ENCODE peak calls at places on chromosomes 12 and 14, in five cellular contexts. B, A, M, F and S are unnamed samples.

GRCh38 chr14:100383727-100384158 is 60.6 kb downstream of the SLC25A47 start:
- DNase-seq in F (peak), M (peak), B (peak), A (no peak), S (peak)

GRCh38 chr12:102118874-102119273 is 1.0 kb downstream of the NUP37 start:
- DNase-seq in B (no peak), F (no peak), A (no peak), M (no peak), S (no peak)

GRCh38 chr12:50981319-50982239 is 29.2 kb downstream of the HIGD1C start:
- DNase-seq in A (no peak), M (no peak), B (no peak), F (no peak), S (no peak)

GRCh38 chr14:26132061-26132460 is 465.8 kb downstream of the NOVA1 start:
- DNase-seq in A (no peak), M (no peak), B (no peak), F (no peak), S (no peak)

GRCh38 chr12:77229640-77230442 is 164.5 kb upstream of the E2F7 start:
- DNase-seq in A (no peak), B (no peak), F (no peak), M (no peak), S (no peak)

GRCh38 chr12:110627500-110628195 is 13.7 kb downstream of the TCTN1 start:
- DNase-seq in F (no peak), A (no peak), M (no peak), B (no peak), S (no peak)

GRCh38 chr12:96578526-96579125 is 89.2 kb downstream of the CFAP54 start:
- DNase-seq in M (no peak), A (peak), B (no peak), F (no peak), S (no peak)

GRCh38 chr12:131137836-131138637 is 184.3 kb downstream of the ADGRD1 start:
- DNase-seq in F (no peak), M (no peak), B (peak), A (no peak), S (no peak)

GRCh38 chr14:96146131-96146771 is 58.4 kb upstream of the BDKRB2 start:
- DNase-seq in B (no peak), A (no peak), F (no peak), M (no peak), S (no peak)

GRCh38 chr12:49673446-49674317 is 33.5 kb downstream of the FMNL3 start:
- DNase-seq in A (no peak), B (peak), F (peak), M (peak), S (no peak)

GRCh38 chr12:70176290-70176689 is 66.9 kb upstream of the CNOT2 start:
- DNase-seq in F (no peak), B (no peak), A (no peak), M (no peak), S (no peak)

GRCh38 chr12:54443446-54443845 is 24.4 kb upstream of the ITGA5 start:
- DNase-seq in M (no peak), B (no peak), A (no peak), F (no peak), S (no peak)

GRCh38 chr12:10968765-10969456 is 17.8 kb downstream of the TAS2R50 start:
- DNase-seq in M (no peak), B (no peak), A (no peak), F (peak), S (no peak)

GRCh38 chr12:112218150-112218549 is 92.8 kb downstream of the TRAFD1 start:
- DNase-seq in A (no peak), M (no peak), B (no peak), F (no peak), S (no peak)

GRCh38 chr12:9727813-9728212 is 5.1 kb downstream of the CLECL1 start:
- DNase-seq in B (no peak), M (no peak), F (no peak), A (no peak), S (no peak)

GRCh38 chr12:22334696-22335290 is at the start of gene ST8SIA1:
- DNase-seq in F (peak), M (peak), A (no peak), B (peak), S (no peak)

GRCh38 chr12:24551368-24551767 is 397.5 kb downstream of the BCAT1 start:
- DNase-seq in F (no peak), M (no peak), B (no peak), A (no peak), S (no peak)

GRCh38 chr12:108734200-108734906 is 3.0 kb upstream of the CORO1C start:
- DNase-seq in F (peak), M (no peak), B (no peak), A (peak), S (peak)

GRCh38 chr12:34400986-34401658 is 378.8 kb downstream of the ALG10 start:
- DNase-seq in B (peak), F (peak), A (no peak), M (peak), S (peak)

GRCh38 chr12:123059501-123059900 is 79.0 kb downstream of the ARL6IP4 start:
- DNase-seq in M (no peak), A (no peak), B (no peak), F (no peak), S (no peak)

GRCh38 chr12:77535734-77536133 is 295.0 kb upstream of the NAV3 start:
- DNase-seq in M (no peak), F (no peak), A (no peak), B (no peak), S (no peak)

GRCh38 chr14:61360796-61361526 is 39.6 kb downstream of the PRKCH start:
- DNase-seq in M (no peak), A (no peak), F (no peak), B (no peak), S (no peak)

GRCh38 chr12:55142896-55143870 is 17.0 kb downstream of the OR9K2 start:
- DNase-seq in B (peak), M (no peak), A (no peak), F (no peak), S (no peak)

GRCh38 chr14:21070083-21070609 is at the start of gene ARHGEF40:
- DNase-seq in A (no peak), M (peak), B (peak), F (no peak), S (no peak)

GRCh38 chr12:91964501-91964900 is 181.1 kb downstream of the BTG1 start:
- DNase-seq in M (no peak), B (no peak), A (no peak), F (no peak), S (no peak)

GRCh38 chr12:22828059-22828458 is 203.1 kb downstream of the ETNK1 start:
- DNase-seq in M (no peak), B (no peak), F (no peak), A (no peak), S (no peak)

GRCh38 chr12:68951652-68952051 is 18.7 kb upstream of the CPM start:
- DNase-seq in B (no peak), A (no peak), F (peak), M (no peak), S (no peak)

GRCh38 chr12:76490763-76491162 is 68.8 kb downstream of the OSBPL8 start:
- DNase-seq in F (no peak), A (no peak), B (no peak), M (no peak), S (no peak)

GRCh38 chr12:4052691-4053090 is 179.5 kb upstream of the PARP11 start:
- DNase-seq in F (no peak), M (no peak), B (no peak), A (no peak), S (no peak)

GRCh38 chr12:4191642-4192041 is 81.9 kb upstream of the CCND2 start:
- DNase-seq in A (no peak), M (no peak), B (no peak), F (no peak), S (no peak)

GRCh38 chr14:61736751-61737150 is 25.5 kb upstream of the SNAPC1 start:
- DNase-seq in F (no peak), M (no peak), A (no peak), B (no peak), S (no peak)

GRCh38 chr12:108117163-108117849 is 11.8 kb upstream of the WSCD2 start:
- DNase-seq in B (peak), F (no peak), A (no peak), M (no peak), S (no peak)

GRCh38 chr12:27344246-27344645 is 11.6 kb downstream of the BMAL2 start:
- DNase-seq in A (no peak), M (no peak), F (no peak), B (no peak), S (no peak)

GRCh38 chr12:112891093-112892024 is 15.4 kb upstream of the OAS1 start:
- DNase-seq in F (no peak), M (no peak), B (peak), A (no peak), S (no peak)

GRCh38 chr12:100793182-100793581 is 1.4 kb upstream of the ANO4 start:
- DNase-seq in B (no peak), M (no peak), A (no peak), F (no peak), S (no peak)

GRCh38 chr12:52083638-52083996 is 4.1 kb downstream of the SMIM41 start:
- DNase-seq in M (no peak), A (no peak), B (no peak), F (no peak), S (no peak)
- TF ChIP-seq CTCF in M (peak), A (no peak), B (no peak), F (no peak), S (peak)

DNA sequence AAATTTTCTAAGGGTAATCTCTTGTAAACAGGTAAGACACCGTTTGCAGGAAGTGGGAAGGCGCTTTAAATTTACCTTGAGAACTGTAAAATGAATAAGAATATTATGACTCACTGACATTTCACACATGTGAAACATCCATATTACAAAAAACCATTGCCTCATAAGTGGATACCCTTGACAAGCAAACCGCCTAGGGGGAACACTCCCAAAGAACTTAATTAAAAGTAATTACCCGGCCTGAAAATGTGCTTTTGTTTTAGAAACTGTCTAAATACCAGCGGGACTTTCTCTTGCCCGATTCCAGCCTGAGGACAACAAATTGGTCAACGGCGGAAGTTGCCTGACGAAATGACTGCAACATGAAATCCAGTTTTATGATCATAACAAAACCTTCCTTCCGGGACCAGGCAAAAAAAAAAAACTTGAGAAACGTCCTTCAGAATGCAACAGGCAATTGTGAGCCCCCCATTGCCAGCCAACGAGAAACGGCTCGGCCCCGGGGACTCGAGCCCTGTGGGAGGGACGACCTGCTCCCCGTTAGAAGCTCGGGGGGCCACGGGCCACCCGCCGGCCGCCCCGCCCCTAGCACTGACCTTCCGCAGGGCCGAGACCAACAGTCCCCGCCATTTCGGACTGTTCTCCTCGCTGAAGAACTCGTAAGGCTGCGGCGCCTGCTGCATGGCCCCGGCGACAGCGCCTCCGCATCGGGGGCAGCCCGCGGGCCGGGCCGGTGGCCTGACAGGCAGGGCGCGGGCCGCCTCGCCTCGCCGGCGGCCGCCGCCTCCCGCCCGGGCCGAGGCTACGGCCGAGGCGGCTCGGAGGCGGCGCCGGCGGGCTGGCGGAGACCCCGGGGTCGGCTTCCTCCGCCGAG is 540 bp downstream of the SOS2 start:
- DNase-seq in B (peak), F (peak), A (peak), M (peak), S (peak)
- TF ChIP-seq CTCF in B (no peak), F (no peak), A (no peak), M (no peak), S (no peak)

DNA sequence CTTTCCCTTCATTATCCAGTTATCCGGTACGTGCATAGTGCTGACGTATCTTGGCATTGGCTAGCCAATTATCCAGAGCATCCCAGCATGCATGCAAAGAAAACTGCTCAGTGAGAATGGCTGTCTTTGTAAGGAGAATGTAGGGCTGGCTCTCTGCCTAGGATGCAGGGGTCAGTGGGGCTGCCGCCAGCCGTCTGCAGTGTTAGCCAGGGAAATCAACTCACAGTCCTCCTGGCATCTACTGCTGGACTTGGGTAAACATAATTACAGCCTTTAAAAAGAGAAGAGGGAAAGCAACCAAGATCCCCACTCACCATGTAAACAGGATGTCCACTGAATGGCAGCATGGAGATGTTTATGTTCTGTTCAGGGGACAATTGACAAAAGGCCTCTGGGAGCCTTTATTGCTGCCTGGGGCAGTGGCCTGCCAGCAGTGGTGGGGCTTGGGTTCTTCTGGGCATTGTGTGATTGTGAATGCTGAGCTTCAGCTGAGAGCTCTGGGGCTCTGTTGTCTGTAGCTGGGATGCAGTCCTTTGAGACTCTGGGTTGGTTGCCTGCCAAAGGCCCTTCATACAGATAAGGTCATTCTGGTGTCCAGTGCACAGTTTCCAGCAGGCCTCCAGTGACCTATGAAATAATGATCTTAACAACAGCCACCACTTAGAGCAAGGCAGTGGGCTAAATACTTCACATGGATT is 121.8 kb downstream of the TBC1D30 start:
- DNase-seq in A (no peak), B (peak), M (no peak), F (peak), S (no peak)
- TF ChIP-seq CTCF in A (no peak), B (no peak), M (no peak), F (no peak), S (no peak)

GRCh38 chr12:62986844-62987243 is 51.9 kb upstream of the PPM1H start:
- DNase-seq in F (no peak), M (no peak), A (no peak), B (no peak), S (no peak)

GRCh38 chr12:62977879-62978278 is 42.9 kb upstream of the PPM1H start:
- DNase-seq in A (no peak), B (no peak), F (no peak), M (no peak), S (no peak)

GRCh38 chr12:62978768-62979167 is 43.8 kb upstream of the PPM1H start:
- DNase-seq in F (no peak), M (no peak), B (no peak), A (no peak), S (no peak)

DNA sequence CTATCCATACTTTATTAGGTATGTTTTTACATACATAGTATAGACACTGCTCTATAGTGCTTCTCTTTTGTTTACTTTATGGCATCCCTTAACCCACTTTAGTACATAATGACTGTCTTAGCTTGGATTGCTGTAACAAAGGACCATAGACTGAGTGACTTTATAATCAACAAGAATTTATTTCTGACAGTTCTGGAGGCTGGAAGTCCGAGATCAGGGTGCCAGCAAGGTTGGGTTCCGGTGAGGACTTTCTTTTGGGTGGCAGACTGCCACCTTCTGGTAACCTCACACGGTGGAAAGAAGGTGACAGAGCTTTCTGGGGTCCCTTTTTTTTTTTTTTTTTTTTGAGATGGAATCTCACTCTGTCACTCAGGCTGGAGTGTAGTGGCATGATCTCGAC is 48.6 kb upstream of the PPM1H start:
- DNase-seq in A (no peak), F (no peak), B (no peak), M (no peak), S (no peak)
- TF ChIP-seq CTCF in A (no peak), F (no peak), B (no peak), M (no peak), S (no peak)

DNA sequence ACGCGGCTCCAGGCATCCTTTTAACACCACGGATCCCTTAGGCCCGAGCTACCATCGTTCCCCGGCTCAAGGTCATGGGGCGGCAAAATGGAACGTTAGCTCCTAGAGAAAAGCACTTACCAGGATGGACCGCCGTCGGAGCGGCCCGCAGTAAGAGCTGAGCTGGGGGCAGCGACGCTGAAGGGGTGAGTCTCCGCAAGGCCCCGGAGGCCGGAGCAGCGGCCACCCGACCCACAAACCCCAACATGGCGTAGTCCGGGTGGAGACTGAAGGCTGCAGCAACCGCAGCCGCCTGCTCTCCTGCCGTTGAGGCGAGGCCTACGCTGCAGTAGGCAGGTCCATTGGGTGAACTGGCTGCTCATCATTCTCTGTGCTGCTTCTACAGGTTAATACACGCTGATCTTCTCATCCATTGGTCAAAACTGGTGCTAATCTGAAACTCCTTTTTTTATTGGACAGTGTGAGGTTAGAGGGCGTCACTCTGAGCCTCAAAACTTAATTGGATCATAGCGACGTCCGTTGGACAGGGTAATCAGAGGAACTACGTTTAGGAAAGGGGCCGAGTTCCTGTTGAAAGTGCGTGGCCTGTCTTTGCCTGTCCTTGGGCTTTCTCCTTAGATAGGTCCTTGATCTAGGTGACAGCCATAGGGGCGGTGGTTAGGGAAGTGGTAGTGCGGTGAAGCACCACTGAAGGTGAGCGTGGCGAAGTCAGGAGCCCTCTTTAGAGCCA is at the start of gene ATP5F1B:
- DNase-seq in F (peak), A (peak), B (peak), M (peak), S (peak)
- TF ChIP-seq CTCF in F (no peak), A (no peak), B (no peak), M (no peak), S (no peak)

DNA sequence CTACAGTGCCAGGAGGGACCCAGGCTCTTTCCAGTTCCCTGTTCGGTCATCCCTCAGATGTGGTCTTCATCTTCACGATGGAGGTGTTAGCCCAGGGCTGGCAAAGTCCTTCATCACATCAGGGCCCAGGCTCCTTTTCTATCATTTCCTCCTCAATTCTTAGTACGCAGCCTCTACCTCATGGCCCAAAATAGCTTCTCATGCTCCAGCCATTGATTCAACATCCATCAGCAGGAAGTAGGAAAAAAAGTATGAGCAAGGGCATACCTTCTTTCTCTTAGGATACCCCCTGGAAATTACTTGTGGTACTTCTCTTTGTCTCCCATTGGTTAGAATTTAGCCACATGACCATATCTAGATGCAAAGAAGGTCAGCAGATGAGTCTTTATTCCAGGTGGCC is 12.2 kb upstream of the ZDHHC22 start:
- DNase-seq in A (no peak), F (no peak), B (no peak), M (no peak), S (no peak)
- TF ChIP-seq CTCF in A (no peak), F (no peak), B (no peak), M (no peak), S (no peak)

GRCh38 chr12:84874825-84875139 is 37.8 kb downstream of the SLC6A15 start:
- DNase-seq in A (no peak), F (no peak), M (no peak), B (no peak), S (no peak)
- TF ChIP-seq CTCF in A (no peak), F (no peak), M (no peak), B (no peak), S (peak)

DNA sequence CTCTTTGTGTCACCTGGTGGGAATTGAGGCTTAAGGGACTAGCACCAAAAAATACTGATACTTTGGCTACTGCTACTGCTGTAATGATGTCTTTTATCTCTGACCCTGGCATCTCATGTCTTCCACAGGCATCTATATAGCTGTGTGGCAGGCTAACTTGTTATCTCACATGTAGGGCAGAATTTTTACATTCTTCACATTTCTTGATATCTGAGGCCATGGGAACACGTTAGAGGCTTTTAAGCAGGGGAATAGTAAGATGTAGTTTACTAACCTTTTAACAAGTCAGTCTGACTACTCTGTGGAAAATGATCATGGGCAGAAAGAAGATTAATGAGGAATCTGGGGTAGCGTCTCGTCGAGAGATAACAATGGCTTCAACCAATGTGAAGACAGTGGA is 498.4 kb downstream of the PCNX1 start:
- DNase-seq in M (no peak), B (no peak), A (no peak), F (no peak), S (no peak)
- TF ChIP-seq CTCF in M (no peak), B (no peak), A (no peak), F (no peak), S (no peak)